ENCODE peak calls at places on chromosome 17, in four cellular contexts. Q is HL-60, C is heart right ventricle, V is IMR-90. D is an unnamed sample.

GRCh38 chr17:38324732-38325131 is 19.0 kb downstream of the GPR179 start:
- DNase-seq in C (no peak), Q (no peak), V (no peak), D (no peak)

GRCh38 chr17:60156746-60157145 is 7.0 kb downstream of the CA4 start:
- DNase-seq in V (no peak), Q (no peak), C (no peak), D (no peak)

GRCh38 chr17:60398227-60398959 is 6.5 kb upstream of the USP32 start:
- DNase-seq in V (no peak), C (no peak), Q (peak), D (no peak)

GRCh38 chr17:62105861-62106260 is 40.8 kb upstream of the MED13 start:
- DNase-seq in C (no peak), V (no peak), Q (no peak), D (no peak)

GRCh38 chr17:73025041-73025440 is 67.4 kb downstream of the SLC39A11 start:
- DNase-seq in V (no peak), C (no peak), Q (no peak), D (no peak)

GRCh38 chr17:12472613-12473173 is 193.0 kb upstream of the MYOCD start:
- DNase-seq in V (peak), Q (no peak), C (no peak), D (no peak)

GRCh38 chr17:47243737-47244598 is 9.7 kb upstream of the ITGB3 start:
- DNase-seq in V (no peak), Q (no peak), C (no peak), D (no peak)

GRCh38 chr17:31903401-31903800 is 1.9 kb upstream of the UTP6 start:
- DNase-seq in C (no peak), Q (no peak), V (no peak), D (no peak)

GRCh38 chr17:70622382-70623260 is 453.3 kb downstream of the KCNJ2 start:
- DNase-seq in C (peak), Q (peak), V (peak), D (no peak)

GRCh38 chr17:41944943-41945342 is 14.5 kb downstream of the ODAD4 start:
- DNase-seq in C (no peak), Q (no peak), V (no peak), D (no peak)

GRCh38 chr17:28274591-28275265 is 44.3 kb upstream of the TMEM97 start:
- DNase-seq in Q (no peak), V (no peak), C (no peak), D (no peak)

GRCh38 chr17:14061666-14062560 is 7.4 kb upstream of the COX10 start:
- DNase-seq in V (peak), Q (no peak), C (no peak), D (peak)

GRCh38 chr17:40935624-40936023 is 1.8 kb downstream of the KRT23 start:
- DNase-seq in Q (no peak), C (no peak), V (peak), D (no peak)

GRCh38 chr17:40329981-40330794 is 21.2 kb downstream of the RARA start:
- DNase-seq in C (peak), V (no peak), Q (peak), D (no peak)

GRCh38 chr17:78697122-78697845 is 84.8 kb downstream of the CYTH1 start:
- DNase-seq in V (peak), Q (no peak), C (no peak), D (peak)

GRCh38 chr17:75400326-75400939 is 5.0 kb downstream of the GRB2 start:
- DNase-seq in V (no peak), C (no peak), Q (no peak), D (no peak)

GRCh38 chr17:19335951-19336631 is 26.4 kb downstream of the B9D1 start:
- DNase-seq in C (no peak), V (no peak), Q (no peak), D (no peak)

GRCh38 chr17:19339341-19339815 is 23.1 kb downstream of the B9D1 start:
- DNase-seq in Q (no peak), V (peak), C (no peak), D (no peak)

GRCh38 chr17:19336938-19337711 is 25.4 kb downstream of the B9D1 start:
- DNase-seq in V (no peak), Q (no peak), C (no peak), D (no peak)

GRCh38 chr17:19337712-19338023 is 24.9 kb downstream of the B9D1 start:
- DNase-seq in C (no peak), Q (no peak), V (no peak), D (no peak)

GRCh38 chr17:19338031-19338990 is 24.2 kb downstream of the B9D1 start:
- DNase-seq in V (peak), C (peak), Q (peak), D (no peak)
- TF ChIP-seq CTCF in V (peak), C (peak), Q (peak), D (peak)

GRCh38 chr17:79836952-79837887 is 2.0 kb downstream of the CBX4 start:
- DNase-seq in C (peak), Q (peak), V (peak), D (no peak)

GRCh38 chr17:79835953-79836951 is 3.0 kb downstream of the CBX4 start:
- DNase-seq in Q (peak), V (peak), C (no peak), D (no peak)

GRCh38 chr17:79834575-79835469 is 4.4 kb downstream of the CBX4 start:
- DNase-seq in C (peak), Q (no peak), V (no peak), D (no peak)

GRCh38 chr17:79833744-79834574 is 5.3 kb downstream of the CBX4 start:
- DNase-seq in V (no peak), C (no peak), Q (no peak), D (no peak)

DNA sequence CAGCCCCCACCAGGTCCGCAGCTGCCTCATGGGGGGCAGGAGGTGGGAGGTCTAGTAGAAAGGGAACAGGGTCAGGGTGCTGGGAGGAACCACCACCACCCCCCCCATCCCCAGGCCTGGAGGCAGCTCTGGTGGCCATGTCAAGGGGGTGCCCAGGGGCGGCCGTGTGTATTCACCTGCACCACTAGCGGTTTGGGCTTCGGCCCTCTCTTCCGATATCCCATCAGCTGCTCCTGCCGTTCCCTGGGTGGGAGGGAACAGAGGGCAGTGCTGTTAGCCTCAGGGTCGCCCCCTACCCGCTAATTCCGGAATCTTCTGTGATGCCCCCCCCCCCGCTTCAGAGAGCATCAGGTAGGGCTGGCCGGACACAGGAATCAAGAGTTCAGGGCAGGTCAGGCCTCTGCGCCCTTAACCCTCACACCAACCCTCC is 3.8 kb downstream of the CBX4 start:
- DNase-seq in Q (no peak), V (no peak), C (no peak), D (no peak)
- TF ChIP-seq CTCF in Q (no peak), V (no peak), C (no peak), D (no peak)

GRCh38 chr17:6430769-6431168 is 4.2 kb downstream of the AIPL1 start:
- DNase-seq in V (no peak), C (no peak), Q (no peak), D (no peak)
- TF ChIP-seq CTCF in V (peak), C (peak), Q (no peak), D (peak)

GRCh38 chr17:50533720-50534148 is 1.2 kb downstream of the EPN3 start:
- DNase-seq in C (peak), V (peak), Q (no peak), D (no peak)

GRCh38 chr17:50535407-50535806 is 2.9 kb downstream of the EPN3 start:
- DNase-seq in C (no peak), V (no peak), Q (no peak), D (no peak)

GRCh38 chr17:50533185-50533584 is 650 bp downstream of the EPN3 start:
- DNase-seq in C (no peak), V (no peak), Q (no peak), D (no peak)

GRCh38 chr17:50534979-50535326 is 2.4 kb downstream of the EPN3 start:
- DNase-seq in V (no peak), Q (no peak), C (no peak), D (no peak)

GRCh38 chr17:50534222-50534978 is 1.9 kb downstream of the EPN3 start:
- DNase-seq in C (no peak), V (no peak), Q (no peak), D (no peak)
- TF ChIP-seq CTCF in C (peak), V (peak), Q (no peak), D (peak)

DNA sequence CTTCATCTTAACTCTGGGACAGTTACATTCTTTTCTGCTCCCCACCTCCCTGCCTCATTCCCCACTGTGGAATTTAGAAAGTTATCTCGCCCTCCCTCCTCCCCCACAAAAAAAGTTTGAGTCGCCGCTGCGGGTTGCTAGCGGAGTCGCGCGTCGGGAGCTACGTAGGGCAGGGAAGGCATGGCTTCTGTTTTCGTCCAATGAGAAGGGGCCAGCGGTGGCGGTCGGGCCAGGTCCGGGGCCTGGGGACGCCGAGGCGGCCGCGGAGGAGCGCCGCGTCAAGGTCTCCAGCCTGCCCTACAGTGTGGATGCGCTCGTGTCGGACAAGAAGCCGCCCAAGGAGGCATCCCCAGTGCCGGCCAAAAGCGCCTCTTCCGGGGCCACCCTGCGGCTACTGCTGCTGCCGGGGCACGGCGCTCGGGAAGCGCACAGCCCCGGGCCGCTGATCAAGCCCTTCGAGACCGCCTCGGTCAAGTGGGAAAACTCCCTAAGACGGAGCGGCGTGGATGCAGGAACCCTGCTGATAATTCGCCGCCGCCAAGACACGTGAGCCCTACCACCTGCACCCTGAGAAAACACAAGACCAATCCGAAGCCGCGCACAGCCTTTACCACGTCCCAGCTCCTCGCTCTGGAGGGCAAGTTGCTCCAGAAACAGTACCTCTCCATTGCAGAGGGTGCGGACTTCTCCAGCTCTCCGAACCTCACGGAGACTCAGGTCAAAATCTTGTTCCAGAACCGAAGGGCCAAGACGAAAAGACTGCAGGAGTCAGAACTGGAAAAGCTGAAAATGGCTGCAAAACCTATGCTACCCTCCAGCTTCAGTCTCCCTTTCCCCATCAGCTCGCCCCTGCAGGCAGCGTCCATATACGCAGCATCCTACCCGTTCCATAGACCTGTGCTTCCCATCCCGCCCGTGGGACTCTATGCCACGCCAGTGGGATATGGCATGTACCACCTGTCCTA is 8.9 kb downstream of the OR4D1 start:
- DNase-seq in C (peak), V (no peak), Q (no peak), D (no peak)
- TF ChIP-seq CTCF in C (no peak), V (no peak), Q (no peak), D (no peak)

DNA sequence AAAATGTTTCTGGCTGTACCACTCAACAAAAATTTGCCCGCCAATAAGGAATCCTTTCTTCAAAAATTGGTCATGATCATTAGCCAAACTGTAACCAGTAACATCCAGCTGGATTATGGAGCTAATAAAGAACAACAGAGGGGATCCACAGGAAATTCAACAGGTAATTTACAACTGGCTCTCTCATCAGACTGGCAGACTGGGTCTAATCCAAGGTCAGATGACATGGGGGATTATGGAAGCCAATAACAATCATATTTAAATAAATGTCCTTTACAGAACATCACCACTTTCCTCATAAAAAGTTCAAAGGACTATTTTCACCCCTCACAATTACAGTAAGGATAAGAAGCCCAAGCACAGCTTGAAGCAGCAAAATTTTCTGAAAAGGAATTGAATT is 66.4 kb downstream of the KANSL1 start:
- DNase-seq in C (no peak), V (no peak), Q (no peak), D (no peak)
- TF ChIP-seq CTCF in C (no peak), V (no peak), Q (no peak), D (no peak)

DNA sequence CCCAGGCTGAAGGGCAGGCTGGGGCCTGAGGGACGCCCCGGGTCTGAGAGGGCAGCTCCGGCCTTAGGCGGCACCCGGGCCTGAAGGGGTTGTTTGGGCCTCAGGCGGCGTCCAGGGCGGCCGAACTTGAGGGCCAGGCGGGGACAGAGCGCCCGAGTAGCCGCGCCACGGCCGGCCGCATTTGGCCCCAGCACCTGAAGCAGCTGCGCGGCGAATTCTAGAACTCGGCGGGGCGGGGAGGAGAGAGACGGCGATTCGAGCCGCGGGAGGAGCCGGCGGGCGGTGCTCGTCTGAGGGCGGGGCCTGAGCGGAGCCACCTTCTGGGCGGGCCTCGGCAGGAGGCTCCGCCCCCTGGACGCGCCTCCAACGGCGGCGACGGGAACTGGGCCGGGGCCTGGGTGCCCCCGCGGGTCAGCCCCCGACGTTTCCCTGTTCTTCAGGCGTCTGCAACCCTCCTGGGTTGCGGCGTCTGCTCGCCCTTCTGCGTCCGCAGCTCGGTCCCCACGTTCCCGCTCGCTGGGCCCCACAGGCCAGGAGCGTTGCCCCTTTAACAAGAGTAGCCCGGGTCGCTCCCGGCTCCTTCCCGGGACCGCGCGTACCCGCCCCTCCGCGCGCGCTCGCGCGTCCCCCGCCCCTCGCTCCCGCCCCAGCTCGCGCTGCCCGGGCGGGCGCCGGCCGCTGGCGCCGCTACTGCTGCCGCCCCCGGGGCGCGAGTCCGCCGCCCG is at the start of the genes INCA1 and KIF1C:
- DNase-seq in Q (peak), C (peak), V (peak), D (peak)
- TF ChIP-seq CTCF in Q (no peak), C (peak), V (no peak), D (peak)

GRCh38 chr17:18093616-18094408 is 6.1 kb downstream of the DRG2 start:
- DNase-seq in V (peak), Q (peak), C (peak), D (peak)
- TF ChIP-seq CTCF in V (peak), Q (no peak), C (peak), D (peak)

DNA sequence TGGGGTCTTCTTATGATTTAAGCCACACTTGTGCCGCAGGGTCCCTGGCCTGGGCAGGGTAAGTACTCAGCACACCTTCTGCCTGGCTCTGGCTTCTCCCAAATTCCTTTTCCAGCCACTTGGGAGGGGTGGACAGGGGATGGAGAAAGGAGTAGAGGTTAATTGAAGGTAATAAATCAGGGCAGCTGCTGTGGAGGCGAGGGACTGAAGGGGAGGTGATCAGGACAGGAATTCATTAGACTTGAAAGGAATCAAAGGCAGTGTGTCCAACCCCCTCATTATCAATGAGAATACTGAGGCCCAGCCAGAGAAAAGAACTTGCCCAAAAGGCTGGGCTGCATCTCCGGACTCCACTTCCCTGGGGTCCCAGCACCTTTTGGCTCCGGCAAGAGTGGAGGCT is 2.4 kb downstream of the SOST start:
- DNase-seq in C (no peak), V (no peak), Q (no peak), D (no peak)
- TF ChIP-seq CTCF in C (no peak), V (no peak), Q (no peak), D (no peak)

GRCh38 chr17:56658648-56659047 is 65.1 kb downstream of the NOG start:
- DNase-seq in Q (no peak), C (no peak), V (no peak), D (no peak)

GRCh38 chr17:56648814-56649213 is 55.3 kb downstream of the NOG start:
- DNase-seq in C (no peak), Q (no peak), V (no peak), D (no peak)

GRCh38 chr17:56656961-56657360 is 63.5 kb downstream of the NOG start:
- DNase-seq in C (no peak), Q (no peak), V (no peak), D (no peak)

GRCh38 chr17:56652608-56653007 is 59.1 kb downstream of the NOG start:
- DNase-seq in Q (no peak), C (no peak), V (no peak), D (peak)

DNA sequence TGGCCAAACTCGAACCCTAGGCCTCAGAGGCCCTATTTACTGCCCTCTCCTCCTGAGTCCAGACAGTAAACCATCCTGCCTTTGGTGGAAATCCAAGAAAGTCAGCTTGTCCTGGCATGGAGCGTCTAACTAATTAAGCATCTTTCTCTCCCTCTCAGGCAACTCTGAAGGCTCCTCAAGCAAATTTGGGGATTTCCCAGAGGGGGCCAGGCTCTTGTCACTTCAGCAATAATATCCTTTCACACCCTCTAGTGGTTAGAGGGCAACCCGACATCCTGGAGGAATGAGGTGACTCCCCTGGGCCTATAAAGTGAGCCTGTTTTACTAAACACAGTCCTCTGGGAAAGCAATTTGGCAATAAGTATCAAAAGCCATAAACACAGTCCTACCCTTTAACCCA is 60.4 kb downstream of the NOG start:
- DNase-seq in Q (peak), C (no peak), V (peak), D (peak)
- TF ChIP-seq CTCF in Q (peak), C (peak), V (peak), D (peak)

D was measured in HFFc6.